ENCODE peak calls at places on chromosome 19, in nine cellular contexts. C is PC-3, I is left lung, A is colonic mucosa, E is substantia nigra, L is HepG2, J is right lobe of liver, U is hepatocyte, P is tibial artery. T is an unnamed sample.

GRCh38 chr19:15248648-15249559 is 16.7 kb upstream of the EPHX3 start:
- DNase-seq in C (peak; percentile 84), I (peak; percentile 87), A (peak; percentile 72), E (peak; percentile 62), L (no peak), J (peak; percentile 74), U (peak; percentile 69), P (peak; percentile 94), T (no peak)

GRCh38 chr19:33621811-33622504 is at the start of gene CHST8:
- DNase-seq in C (no peak), I (no peak), A (peak; percentile 47), E (peak; percentile 23), L (no peak), J (peak; percentile 55), U (peak; percentile 61), P (no peak), T (peak; percentile 80)

GRCh38 chr19:11550265-11550664 is 8.8 kb downstream of the ELOF1 start:
- DNase-seq in C (no peak), I (no peak), A (no peak), E (no peak), L (no peak), J (no peak), U (no peak), P (no peak), T (no peak)

GRCh38 chr19:16888629-16889371 is at the start of gene F2RL3:
- DNase-seq in C (no peak), I (peak; percentile 75), A (peak; percentile 56), E (no peak), L (no peak), J (no peak), U (no peak), P (peak; percentile 33), T (peak; percentile 70)

GRCh38 chr19:29467824-29468401 is 57.9 kb upstream of the VSTM2B start:
- DNase-seq in C (peak; percentile 54), I (no peak), A (no peak), E (peak; percentile 43), L (peak; percentile 50), J (no peak), U (peak; percentile 52), P (no peak), T (peak; percentile 11)

GRCh38 chr19:4120531-4120930 is 3.4 kb downstream of the MAP2K2 start:
- DNase-seq in C (peak; percentile 4), I (no peak), A (no peak), E (no peak), L (no peak), J (no peak), U (no peak), P (no peak), T (no peak)

GRCh38 chr19:4768934-4769777 is 22.4 kb upstream of the FEM1A start:
- DNase-seq in C (peak; percentile 97), I (no peak), A (peak; percentile 86), E (peak; percentile 68), L (peak; percentile 85), J (peak; percentile 72), U (peak; percentile 96), P (peak; percentile 64), T (peak; percentile 98)

GRCh38 chr19:43447655-43448054 is 17.8 kb downstream of the LYPD3 start:
- DNase-seq in C (no peak), I (no peak), A (no peak), E (no peak), L (no peak), J (no peak), U (no peak), P (no peak), T (no peak)

GRCh38 chr19:55216461-55217198 is 7.3 kb upstream of the PTPRH start:
- DNase-seq in C (peak; percentile 100), I (peak; percentile 88), A (peak; percentile 90), E (peak; percentile 80), L (peak; percentile 96), J (peak; percentile 80), U (peak; percentile 92), P (peak; percentile 69), T (peak; percentile 92)

GRCh38 chr19:42074513-42075363 is 1.2 kb upstream of the ZNF574 start:
- DNase-seq in C (no peak), I (peak; percentile 75), A (peak; percentile 52), E (no peak), L (no peak), J (no peak), U (peak; percentile 34), P (no peak), T (no peak)

GRCh38 chr19:31092189-31092753 is 257.0 kb downstream of the TSHZ3 start:
- DNase-seq in C (no peak), I (no peak), A (no peak), E (no peak), L (no peak), J (no peak), U (no peak), P (peak; percentile 20), T (no peak)

GRCh38 chr19:45340232-45340898 is at the start of gene KLC3:
- DNase-seq in C (peak; percentile 70), I (peak; percentile 84), A (peak; percentile 63), E (no peak), L (no peak), J (no peak), U (peak; percentile 85), P (no peak), T (no peak)

GRCh38 chr19:7004313-7004931 is 16.8 kb downstream of the MBD3L2B start:
- DNase-seq in C (peak; percentile 74), I (no peak), A (no peak), E (no peak), L (peak; percentile 49), J (no peak), U (peak; percentile 59), P (no peak), T (peak; percentile 57)

GRCh38 chr19:55795021-55795420 is 26.1 kb downstream of the RFPL4AL1 start:
- DNase-seq in C (no peak), I (no peak), A (no peak), E (no peak), L (no peak), J (no peak), U (no peak), P (no peak), T (no peak)

GRCh38 chr19:33666196-33666595 is 44.4 kb downstream of the CHST8 start:
- DNase-seq in C (no peak), I (no peak), A (no peak), E (no peak), L (no peak), J (peak; percentile 23), U (no peak), P (no peak), T (no peak)

GRCh38 chr19:38975861-38976271 is 324 bp upstream of the FBXO17 start:
- DNase-seq in C (no peak), I (no peak), A (peak; percentile 17), E (no peak), L (peak; percentile 60), J (peak; percentile 66), U (peak; percentile 70), P (no peak), T (peak; percentile 60)

GRCh38 chr19:50725218-50725931 is 2.2 kb downstream of the CLEC11A start:
- DNase-seq in C (no peak), I (no peak), A (no peak), E (no peak), L (no peak), J (no peak), U (no peak), P (no peak), T (no peak)

GRCh38 chr19:7986321-7987083 is 18.9 kb downstream of the ELAVL1 start:
- DNase-seq in C (peak; percentile 94), I (no peak), A (no peak), E (no peak), L (no peak), J (no peak), U (no peak), P (no peak), T (peak; percentile 49)

GRCh38 chr19:44696939-44697669 is 1.8 kb upstream of the CEACAM16 start:
- DNase-seq in C (no peak), I (no peak), A (no peak), E (no peak), L (no peak), J (no peak), U (no peak), P (no peak), T (no peak)

GRCh38 chr19:31154021-31154420 is 195.2 kb downstream of the TSHZ3 start:
- DNase-seq in C (peak; percentile 59), I (no peak), A (no peak), E (no peak), L (no peak), J (no peak), U (no peak), P (no peak), T (no peak)

GRCh38 chr19:38737297-38737865 is 6.9 kb downstream of the CAPN12 start:
- DNase-seq in C (no peak), I (no peak), A (no peak), E (no peak), L (no peak), J (peak; percentile 53), U (peak; percentile 13), P (no peak), T (no peak)

GRCh38 chr19:41001243-41001971 is 10.3 kb downstream of the CYP2B6 start:
- DNase-seq in C (peak; percentile 23), I (no peak), A (no peak), E (no peak), L (no peak), J (no peak), U (no peak), P (no peak), T (no peak)
- H3K27ac ChIP-seq in C (no peak overlapping the region), I (no peak overlapping the region), A (no peak overlapping the region), E (no peak overlapping the region), L (no peak overlapping the region), J (no peak overlapping the region), U (no peak overlapping the region), P (no peak overlapping the region), T (no peak overlapping the region)

GRCh38 chr19:1219786-1220451 is 14.3 kb downstream of the STK11 start:
- DNase-seq in C (no peak), I (no peak), A (no peak), E (no peak), L (no peak), J (no peak), U (no peak), P (no peak), T (no peak)
- H3K27ac ChIP-seq in C (no peak overlapping the region), I (no peak overlapping the region), A (no peak overlapping the region), E (no peak overlapping the region), L (no peak overlapping the region), J (no peak overlapping the region), U (no peak overlapping the region), P (peak overlapping the region; percentile 94), T (no peak overlapping the region)

GRCh38 chr19:46924874-46925547 is 64.2 kb downstream of the ARHGAP35 start:
- DNase-seq in C (peak; percentile 94), I (no peak), A (peak; percentile 50), E (no peak), L (no peak), J (peak; percentile 45), U (peak; percentile 57), P (no peak), T (no peak)
- H3K27ac ChIP-seq in C (peak overlapping the region; percentile 99), I (peak overlapping the region; percentile 60), A (peak overlapping the region; percentile 74), E (peak overlapping the region; percentile 84), L (peak overlapping the region; percentile 67), J (peak overlapping the region; percentile 64), U (peak overlapping the region; percentile 90), P (peak overlapping the region; percentile 44), T (peak overlapping the region; percentile 96)

DNA sequence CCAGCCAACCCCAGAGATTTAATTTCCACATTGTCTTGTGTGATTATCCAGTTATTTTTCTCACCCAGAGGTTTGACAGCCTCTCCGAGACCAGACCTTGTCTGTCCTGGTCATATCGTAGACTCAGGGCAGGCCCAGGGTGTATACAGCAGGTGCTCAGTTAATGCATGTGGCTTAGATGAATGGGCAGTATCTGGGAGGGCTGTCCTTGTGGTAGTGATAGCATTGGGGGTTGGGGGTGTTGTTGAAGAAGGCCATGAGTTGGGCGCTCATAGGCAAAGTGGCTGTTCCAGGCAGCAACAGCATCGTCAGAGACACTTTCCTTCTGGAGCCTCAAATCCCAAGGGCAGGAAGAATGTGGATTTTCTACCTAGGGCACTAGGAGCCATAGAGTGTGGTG is 16.9 kb downstream of the MAST3 start:
- DNase-seq in C (no peak), I (no peak), A (no peak), E (no peak), L (no peak), J (no peak), U (no peak), P (no peak), T (no peak)
- H3K27ac ChIP-seq in C (no peak overlapping the region), I (no peak overlapping the region), A (no peak overlapping the region), E (no peak overlapping the region), L (no peak overlapping the region), J (no peak overlapping the region), U (no peak overlapping the region), P (no peak overlapping the region), T (no peak overlapping the region)

T was measured in cardiac muscle cell.